ENCODE peak calls at places on chromosomes 6 and 20, in four cellular contexts. I is H54; F is stimulated activated CD4-positive, alpha-beta T cell treated with anti-CD3 and anti-CD28 coated beads, Interleukin-12 subunit alpha, Interleukin-12 subunit beta, amount 100 ng/mL, for 4 hours; E is EL. H is an unnamed sample.
A peak's percentile ranks its signal among the peaks of the same experiment; 100 is the strongest.

GRCh38 chr20:25057234-25058050 is 497 bp downstream of the ACSS1 start:
- DNase-seq in I (no peak), F (peak; percentile 59), E (peak; percentile 62), H (peak; percentile 75)

GRCh38 chr6:71887006-71887743 is 825 bp downstream of the RIMS1 start:
- DNase-seq in I (no peak), F (no peak), E (no peak), H (no peak)

GRCh38 chr6:72741083-72741482 is 119.2 kb downstream of the KCNQ5 start:
- DNase-seq in I (no peak), F (no peak), E (no peak), H (no peak)

GRCh38 chr6:16805190-16805860 is 44.1 kb upstream of the ATXN1 start:
- DNase-seq in I (no peak), F (no peak), E (no peak), H (peak; percentile 7)

GRCh38 chr6:144104898-144105487 is 9.6 kb upstream of the SF3B5 start:
- DNase-seq in I (peak; percentile 13), F (no peak), E (peak; percentile 74), H (peak; percentile 71)

GRCh38 chr20:14992961-14993360 is 655.5 kb upstream of the FLRT3 start:
- DNase-seq in I (no peak), F (no peak), E (peak; percentile 16), H (peak; percentile 9)

GRCh38 chr6:163398796-163399195 is 15.7 kb upstream of the QKI start:
- DNase-seq in I (no peak), F (no peak), E (no peak), H (no peak)

GRCh38 chr6:130970839-130971410 is 92.1 kb downstream of the EPB41L2 start:
- DNase-seq in I (no peak), F (no peak), E (peak; percentile 47), H (peak; percentile 29)

GRCh38 chr6:63813531-63813930 is 177.9 kb downstream of the PHF3 start:
- DNase-seq in I (no peak), F (no peak), E (no peak), H (no peak)

GRCh38 chr6:156024339-156024738 is 568.7 kb upstream of the NOX3 start:
- DNase-seq in I (no peak), F (no peak), E (no peak), H (no peak)

GRCh38 chr20:52047811-52048302 is 143.7 kb downstream of the ZFP64 start:
- DNase-seq in I (no peak), F (peak; percentile 4), E (no peak), H (no peak)

GRCh38 chr6:84150680-84151079 is 76.8 kb downstream of the CEP162 start:
- DNase-seq in I (no peak), F (no peak), E (peak; percentile 78), H (peak; percentile 90)

GRCh38 chr20:48831702-48832422 is 4.1 kb upstream of the PREX1 start:
- DNase-seq in I (peak; percentile 83), F (no peak), E (peak; percentile 82), H (peak; percentile 77)

GRCh38 chr6:53544050-53544499 is 826 bp downstream of the GCLC start:
- DNase-seq in I (no peak), F (no peak), E (peak; percentile 33), H (peak; percentile 15)

GRCh38 chr20:4944518-4944917 is 56.8 kb downstream of the SLC23A2 start:
- DNase-seq in I (no peak), F (no peak), E (no peak), H (peak; percentile 64)

GRCh38 chr6:912871-913663 is 220.1 kb upstream of the EXOC2 start:
- DNase-seq in I (no peak), F (no peak), E (peak; percentile 27), H (peak; percentile 23)

GRCh38 chr6:72464246-72464645 is 157.6 kb upstream of the KCNQ5 start:
- DNase-seq in I (no peak), F (no peak), E (no peak), H (no peak)

GRCh38 chr6:39182604-39183003 is 46.7 kb downstream of the KCNK5 start:
- DNase-seq in I (no peak), F (no peak), E (no peak), H (no peak)

GRCh38 chr6:44000164-44000842 is 126.9 kb downstream of the MRPL14 start:
- DNase-seq in I (no peak), F (no peak), E (no peak), H (no peak)

GRCh38 chr6:156949376-156949775 is 172.2 kb downstream of the ARID1B start:
- DNase-seq in I (peak; percentile 17), F (no peak), E (peak; percentile 90), H (peak; percentile 77)

GRCh38 chr6:44734886-44735630 is 347.6 kb downstream of the CDC5L start:
- DNase-seq in I (no peak), F (no peak), E (no peak), H (no peak)

GRCh38 chr6:145148392-145149175 is 586.7 kb downstream of the EPM2A start:
- DNase-seq in I (peak; percentile 19), F (no peak), E (peak; percentile 96), H (peak; percentile 83)

GRCh38 chr6:37480118-37480736 is 19.5 kb downstream of the CCDC167 start:
- DNase-seq in I (no peak), F (no peak), E (no peak), H (no peak)

GRCh38 chr6:20716865-20717264 is 182.6 kb downstream of the CDKAL1 start:
- DNase-seq in I (no peak), F (no peak), E (no peak), H (no peak)

GRCh38 chr6:105783333-105783945 is 302.7 kb upstream of the PRDM1 start:
- DNase-seq in I (no peak), F (no peak), E (no peak), H (no peak)

GRCh38 chr20:17538517-17539170 is 7.5 kb upstream of the BFSP1 start:
- DNase-seq in I (no peak), F (no peak), E (peak; percentile 21), H (peak; percentile 28)

GRCh38 chr6:82567621-82568020 is 204.0 kb downstream of the TPBG start:
- DNase-seq in I (no peak), F (no peak), E (no peak), H (no peak)

GRCh38 chr20:3686867-3687321 is 5.1 kb upstream of the ADAM33 start:
- DNase-seq in I (peak; percentile 71), F (no peak), E (peak; percentile 92), H (peak; percentile 79)

GRCh38 chr20:61763740-61764400 is 301.8 kb downstream of the TAF4 start:
- DNase-seq in I (no peak), F (no peak), E (no peak), H (no peak)

GRCh38 chr6:146545608-146546007 is 2.0 kb downstream of the RAB32 start:
- DNase-seq in I (no peak), F (no peak), E (peak; percentile 86), H (peak; percentile 39)

GRCh38 chr6:5379647-5380242 is 118.4 kb downstream of the FARS2 start:
- DNase-seq in I (peak; percentile 15), F (no peak), E (peak; percentile 49), H (peak; percentile 41)

GRCh38 chr6:151389640-151390275 is 1.6 kb downstream of the ZBTB2 start:
- DNase-seq in I (peak; percentile 21), F (no peak), E (peak; percentile 82), H (peak; percentile 88)

GRCh38 chr6:12608016-12608860 is 108.3 kb upstream of the PHACTR1 start:
- DNase-seq in I (no peak), F (no peak), E (peak; percentile 70), H (peak; percentile 56)

GRCh38 chr6:3119040-3119723 is 671 bp downstream of the BPHL start:
- DNase-seq in I (peak; percentile 51), F (no peak), E (peak; percentile 46), H (peak; percentile 42)

GRCh38 chr6:106547961-106548453 is 81.3 kb downstream of the RTN4IP1 start:
- DNase-seq in I (no peak), F (no peak), E (peak; percentile 48), H (peak; percentile 89)

GRCh38 chr6:131717815-131718214 is 7.0 kb upstream of the CTAGE9 start:
- DNase-seq in I (no peak), F (no peak), E (no peak), H (no peak)

GRCh38 chr20:56465997-56466396 is 2.4 kb upstream of the RTF2 start:
- DNase-seq in I (no peak), F (no peak), E (no peak), H (no peak)

GRCh38 chr6:111745636-111746035 is 127.6 kb downstream of the FYN start:
- DNase-seq in I (no peak), F (no peak), E (no peak), H (no peak)

GRCh38 chr6:129510930-129511329 is 199.0 kb downstream of the ARHGAP18 start:
- DNase-seq in I (no peak), F (no peak), E (no peak), H (peak; percentile 83)

GRCh38 chr6:50071921-50072320 is 22.2 kb upstream of the DEFB112 start:
- DNase-seq in I (no peak), F (no peak), E (no peak), H (no peak)